ENCODE peak calls at places on chromosome 19, in ten cellular contexts. K, M, L, C, D, I, A, P, G and Q are unnamed samples.

GRCh38 chr19:3335431-3336350 is 30.7 kb upstream of the NFIC start:
- DNase-seq in K (peak), M (no peak), L (peak), C (no peak), D (no peak), I (no peak), A (no peak), P (peak), G (peak), Q (no peak)

GRCh38 chr19:20028611-20029010 is 10.7 kb downstream of the ZNF682 start:
- DNase-seq in K (no peak), M (no peak), L (no peak), C (no peak), D (no peak), I (no peak), A (no peak), P (no peak), G (no peak), Q (peak)

GRCh38 chr19:48968813-48969218 is 3.7 kb downstream of the FTL start:
- DNase-seq in K (no peak), M (no peak), L (no peak), C (no peak), D (no peak), I (no peak), A (no peak), P (peak), G (no peak), Q (no peak)

GRCh38 chr19:13420780-13421179 is 85.5 kb downstream of the CACNA1A start:
- DNase-seq in K (no peak), M (no peak), L (no peak), C (no peak), D (no peak), I (no peak), A (no peak), P (no peak), G (no peak), Q (no peak)

GRCh38 chr19:18023596-18024212 is 15.7 kb downstream of the ARRDC2 start:
- DNase-seq in K (peak), M (no peak), L (no peak), C (peak), D (no peak), I (no peak), A (peak), P (peak), G (peak), Q (peak)

GRCh38 chr19:13078897-13079541 is 23.6 kb downstream of the LYL1 start:
- DNase-seq in K (no peak), M (no peak), L (no peak), C (no peak), D (no peak), I (no peak), A (no peak), P (no peak), G (no peak), Q (no peak)

GRCh38 chr19:8835446-8835845 is 3.3 kb downstream of the MBD3L1 start:
- DNase-seq in K (no peak), M (no peak), L (no peak), C (no peak), D (no peak), I (no peak), A (no peak), P (no peak), G (no peak), Q (no peak)

GRCh38 chr19:29587518-29587986 is 18.5 kb upstream of the POP4 start:
- DNase-seq in K (no peak), M (no peak), L (no peak), C (no peak), D (peak), I (no peak), A (peak), P (peak), G (no peak), Q (no peak)

GRCh38 chr19:48398329-48399235 is 5.1 kb downstream of the GRIN2D start:
- DNase-seq in K (peak), M (peak), L (no peak), C (no peak), D (no peak), I (peak), A (peak), P (peak), G (peak), Q (no peak)

GRCh38 chr19:3617463-3617862 is 9.1 kb downstream of the CACTIN start:
- DNase-seq in K (no peak), M (no peak), L (no peak), C (no peak), D (no peak), I (no peak), A (no peak), P (no peak), G (no peak), Q (no peak)

GRCh38 chr19:18774107-18774506 is 17.0 kb downstream of the COMP start:
- DNase-seq in K (no peak), M (no peak), L (no peak), C (no peak), D (no peak), I (no peak), A (no peak), P (no peak), G (no peak), Q (no peak)

GRCh38 chr19:31317542-31317941 is 31.7 kb downstream of the TSHZ3 start:
- DNase-seq in K (no peak), M (no peak), L (no peak), C (no peak), D (no peak), I (no peak), A (no peak), P (no peak), G (no peak), Q (no peak)

GRCh38 chr19:18894254-18895037 is 1.5 kb downstream of the CERS1 start:
- DNase-seq in K (no peak), M (no peak), L (peak), C (peak), D (no peak), I (peak), A (no peak), P (no peak), G (no peak), Q (peak)

GRCh38 chr19:367963-368623 is 23.5 kb upstream of the MIER2 start:
- DNase-seq in K (no peak), M (no peak), L (no peak), C (peak), D (no peak), I (no peak), A (no peak), P (no peak), G (no peak), Q (peak)

GRCh38 chr19:48403606-48404005 is 10.1 kb downstream of the GRIN2D start:
- DNase-seq in K (peak), M (peak), L (peak), C (no peak), D (no peak), I (no peak), A (peak), P (peak), G (no peak), Q (peak)

GRCh38 chr19:52297601-52298358 is 811 bp downstream of the ZNF480 start:
- DNase-seq in K (no peak), M (no peak), L (no peak), C (no peak), D (no peak), I (no peak), A (no peak), P (peak), G (no peak), Q (no peak)

GRCh38 chr19:34662919-34663318 is 14.0 kb downstream of the SCGB2B2 start:
- DNase-seq in K (no peak), M (peak), L (no peak), C (no peak), D (no peak), I (no peak), A (peak), P (no peak), G (no peak), Q (no peak)

GRCh38 chr19:43527860-43528622 is 1.0 kb upstream of the ETHE1 start:
- DNase-seq in K (no peak), M (no peak), L (no peak), C (no peak), D (no peak), I (no peak), A (no peak), P (peak), G (no peak), Q (no peak)

GRCh38 chr19:10270616-10271394 is at the start of gene ICAM1:
- DNase-seq in K (peak), M (no peak), L (peak), C (no peak), D (no peak), I (no peak), A (peak), P (peak), G (peak), Q (peak)

GRCh38 chr19:49132974-49133609 is 13.7 kb downstream of the PPFIA3 start:
- DNase-seq in K (no peak), M (no peak), L (no peak), C (no peak), D (no peak), I (no peak), A (no peak), P (no peak), G (peak), Q (no peak)

GRCh38 chr19:48614436-48615144 is at the start of gene FAM83E:
- DNase-seq in K (peak), M (no peak), L (no peak), C (no peak), D (no peak), I (peak), A (no peak), P (no peak), G (no peak), Q (no peak)

GRCh38 chr19:40640744-40641143 is 39.6 kb downstream of the LTBP4 start:
- DNase-seq in K (no peak), M (no peak), L (peak), C (no peak), D (no peak), I (no peak), A (no peak), P (peak), G (peak), Q (no peak)

GRCh38 chr19:41548954-41549688 is 26.8 kb upstream of the CEACAM21 start:
- DNase-seq in K (no peak), M (no peak), L (no peak), C (no peak), D (no peak), I (no peak), A (peak), P (peak), G (no peak), Q (no peak)

GRCh38 chr19:35671818-35672217 is 5.5 kb downstream of the UPK1A start:
- DNase-seq in K (peak), M (no peak), L (peak), C (no peak), D (no peak), I (no peak), A (no peak), P (no peak), G (no peak), Q (no peak)

GRCh38 chr19:5943623-5944022 is 29.6 kb downstream of the CAPS start:
- DNase-seq in K (no peak), M (no peak), L (no peak), C (no peak), D (no peak), I (no peak), A (no peak), P (peak), G (no peak), Q (no peak)

GRCh38 chr19:6252066-6252465 is 27.7 kb downstream of the MLLT1 start:
- DNase-seq in K (no peak), M (no peak), L (no peak), C (no peak), D (no peak), I (no peak), A (no peak), P (no peak), G (no peak), Q (no peak)

GRCh38 chr19:18785179-18786124 is 5.7 kb downstream of the COMP start:
- DNase-seq in K (peak), M (peak), L (peak), C (no peak), D (no peak), I (peak), A (peak), P (peak), G (peak), Q (no peak)

GRCh38 chr19:28881616-28882015 is 331.3 kb downstream of the UQCRFS1 start:
- DNase-seq in K (no peak), M (no peak), L (no peak), C (no peak), D (no peak), I (no peak), A (no peak), P (no peak), G (no peak), Q (no peak)

GRCh38 chr19:2827840-2828489 is 8.3 kb downstream of the ZNF554 start:
- DNase-seq in K (no peak), M (no peak), L (no peak), C (no peak), D (no peak), I (no peak), A (no peak), P (no peak), G (no peak), Q (no peak)

GRCh38 chr19:4981681-4981958 is 12.7 kb downstream of the KDM4B start:
- DNase-seq in K (no peak), M (no peak), L (no peak), C (no peak), D (no peak), I (peak), A (no peak), P (no peak), G (no peak), Q (no peak)

GRCh38 chr19:38665950-38666661 is 18.7 kb downstream of the ACTN4 start:
- DNase-seq in K (peak), M (no peak), L (peak), C (no peak), D (peak), I (no peak), A (no peak), P (peak), G (peak), Q (no peak)

GRCh38 chr19:45396389-45397260 is 8.2 kb downstream of the PPP1R13L start:
- DNase-seq in K (no peak), M (no peak), L (no peak), C (no peak), D (no peak), I (no peak), A (no peak), P (no peak), G (no peak), Q (no peak)

GRCh38 chr19:46492841-46493235 is 2.8 kb downstream of the PNMA8B start:
- DNase-seq in K (no peak), M (no peak), L (no peak), C (no peak), D (no peak), I (no peak), A (no peak), P (no peak), G (no peak), Q (no peak)